ENCODE peak calls at places on chromosomes 4 and X, in seven cellular contexts. U is neuronal stem cell, S is IMR-90, K is mesendoderm, J is mesenchymal stem cell, R is H1, N is trophoblast cell. F is an unnamed sample.
A peak's percentile ranks its signal among the peaks of the same experiment; 100 is the strongest.

GRCh38 chr4:109184421-109184956 is 118.0 kb downstream of the COL25A1 start:
- DNase-seq in U (no peak), S (no peak), K (peak; percentile 19), J (peak; percentile 59), R (no peak), N (peak; percentile 21), F (no peak)

GRCh38 chr4:95507147-95507546 is 41.6 kb downstream of the UNC5C start:
- DNase-seq in U (no peak), S (no peak), K (peak; percentile 57), J (peak; percentile 78), R (no peak), N (peak; percentile 77), F (no peak)

GRCh38 chrX:70134116-70134477 is 850 bp downstream of the IGBP1 start:
- DNase-seq in U (peak; percentile 0), S (peak; percentile 34), K (peak; percentile 70), J (peak; percentile 72), R (no peak), N (peak; percentile 52), F (no peak)

GRCh38 chr4:15753786-15754185 is 24.3 kb upstream of the CD38 start:
- DNase-seq in U (no peak), S (peak; percentile 6), K (no peak), J (peak; percentile 42), R (no peak), N (no peak), F (no peak)

GRCh38 chr4:37837446-37837845 is 11.0 kb downstream of the PGM2 start:
- DNase-seq in U (no peak), S (peak; percentile 80), K (no peak), J (peak; percentile 22), R (no peak), N (peak; percentile 58), F (no peak)

GRCh38 chr4:107937040-107937439 is 5.7 kb downstream of the CYP2U1 start:
- DNase-seq in U (no peak), S (no peak), K (no peak), J (no peak), R (no peak), N (peak; percentile 35), F (no peak)

GRCh38 chrX:17377795-17378194 is 2.8 kb downstream of the NHS start:
- DNase-seq in U (no peak), S (no peak), K (peak; percentile 14), J (no peak), R (no peak), N (peak; percentile 6), F (no peak)

GRCh38 chr4:110195561-110196205 is 2.7 kb downstream of the ELOVL6 start:
- DNase-seq in U (no peak), S (peak; percentile 17), K (peak; percentile 13), J (peak; percentile 49), R (no peak), N (no peak), F (no peak)

GRCh38 chrX:23513121-23513520 is 154.2 kb upstream of the PRDX4 start:
- DNase-seq in U (no peak), S (no peak), K (peak; percentile 29), J (no peak), R (no peak), N (no peak), F (peak; percentile 62)

GRCh38 chr4:138609943-138610350 is 367.8 kb upstream of the SLC7A11 start:
- DNase-seq in U (no peak), S (peak; percentile 81), K (no peak), J (peak; percentile 74), R (no peak), N (peak; percentile 17), F (no peak)

GRCh38 chrX:140766024-140766611 is 56.6 kb downstream of the LINC00632 start:
- DNase-seq in U (peak; percentile 51), S (peak; percentile 66), K (peak; percentile 62), J (peak; percentile 72), R (peak; percentile 53), N (peak; percentile 66), F (peak; percentile 43)

GRCh38 chr4:145034727-145035211 is 63.2 kb downstream of the ANAPC10 start:
- DNase-seq in U (no peak), S (peak; percentile 85), K (peak; percentile 83), J (peak; percentile 90), R (no peak), N (peak; percentile 65), F (no peak)

GRCh38 chrX:12971282-12972003 is 3.5 kb upstream of the TMSB4X start:
- DNase-seq in U (no peak), S (no peak), K (no peak), J (no peak), R (no peak), N (no peak), F (no peak)

GRCh38 chr4:124279741-124280140 is 432.8 kb downstream of the ANKRD50 start:
- DNase-seq in U (no peak), S (no peak), K (peak; percentile 69), J (no peak), R (no peak), N (peak; percentile 17), F (no peak)

GRCh38 chr4:176789955-176790354 is 2.8 kb downstream of the VEGFC start:
- DNase-seq in U (no peak), S (peak; percentile 81), K (peak; percentile 51), J (peak; percentile 76), R (no peak), N (peak; percentile 30), F (no peak)

GRCh38 chrX:118751950-118752783 is 24.8 kb downstream of the IL13RA1 start:
- DNase-seq in U (no peak), S (no peak), K (no peak), J (no peak), R (no peak), N (no peak), F (no peak)

GRCh38 chr4:104592894-104593470 is 98.3 kb upstream of the CXXC4 start:
- DNase-seq in U (no peak), S (peak; percentile 0), K (no peak), J (peak; percentile 90), R (no peak), N (no peak), F (no peak)

GRCh38 chr4:84944952-84945351 is 21.5 kb downstream of the WDFY3 start:
- DNase-seq in U (no peak), S (peak; percentile 31), K (no peak), J (peak; percentile 28), R (no peak), N (peak; percentile 87), F (no peak)

GRCh38 chr4:84939111-84939510 is 27.4 kb downstream of the WDFY3 start:
- DNase-seq in U (no peak), S (no peak), K (no peak), J (no peak), R (no peak), N (no peak), F (no peak)

GRCh38 chr4:84938316-84938715 is 28.2 kb downstream of the WDFY3 start:
- DNase-seq in U (no peak), S (peak; percentile 68), K (no peak), J (peak; percentile 52), R (no peak), N (peak; percentile 81), F (no peak)

GRCh38 chr4:84937381-84937977 is 29.0 kb downstream of the WDFY3 start:
- DNase-seq in U (no peak), S (no peak), K (no peak), J (no peak), R (no peak), N (no peak), F (no peak)

GRCh38 chr4:84940960-84941359 is 25.5 kb downstream of the WDFY3 start:
- DNase-seq in U (no peak), S (no peak), K (no peak), J (no peak), R (no peak), N (no peak), F (no peak)
- H2BK5ac ChIP-seq in U (no peak overlapping the region), S (no peak overlapping the region), K (no peak overlapping the region), J (no peak overlapping the region), R (no peak overlapping the region), N (no peak overlapping the region), F (no peak overlapping the region)

DNA sequence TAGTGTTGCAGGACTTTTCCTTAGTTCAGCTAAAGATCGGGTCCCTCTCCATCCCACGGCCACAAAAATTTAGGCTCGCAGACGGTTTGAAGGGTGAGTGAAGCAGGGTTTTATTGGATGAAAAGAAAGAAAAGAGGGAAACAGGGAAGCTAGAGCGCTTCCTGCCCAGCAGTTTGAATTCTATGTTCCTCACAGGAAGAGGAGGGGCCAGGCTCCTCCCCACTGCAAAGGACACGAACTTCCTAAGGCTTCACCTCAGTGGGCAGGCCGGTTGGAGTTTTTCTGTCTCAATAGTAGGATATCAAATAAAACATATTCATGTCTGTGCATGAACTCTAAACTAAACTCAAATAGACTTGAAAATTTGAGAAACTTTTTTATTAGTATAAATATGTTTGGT is 27.4 kb downstream of the DAPP1 start:
- DNase-seq in U (no peak), S (no peak), K (no peak), J (no peak), R (no peak), N (no peak), F (no peak)
- H2BK5ac ChIP-seq in U (no peak overlapping the region), S (no peak overlapping the region), K (no peak overlapping the region), J (no peak overlapping the region), R (no peak overlapping the region), N (no peak overlapping the region), F (no peak overlapping the region)

GRCh38 chr4:153806073-153806472 is 17.2 kb upstream of the SFRP2 start:
- DNase-seq in U (no peak), S (no peak), K (no peak), J (no peak), R (no peak), N (no peak), F (no peak)
- H2BK5ac ChIP-seq in U (peak overlapping the region; percentile 29), S (no peak overlapping the region), K (no peak overlapping the region), J (no peak overlapping the region), R (no peak overlapping the region), N (no peak overlapping the region), F (no peak overlapping the region)

GRCh38 chr4:87849612-87850011 is 16.8 kb downstream of the MEPE start:
- DNase-seq in U (no peak), S (peak; percentile 11), K (peak; percentile 74), J (peak; percentile 65), R (no peak), N (no peak), F (no peak)

GRCh38 chr4:87851955-87852354 is 19.2 kb downstream of the MEPE start:
- DNase-seq in U (no peak), S (no peak), K (no peak), J (no peak), R (no peak), N (no peak), F (no peak)

GRCh38 chr4:87844476-87844875 is 11.7 kb downstream of the MEPE start:
- DNase-seq in U (no peak), S (no peak), K (no peak), J (peak; percentile 21), R (no peak), N (peak; percentile 14), F (no peak)

GRCh38 chr4:87851332-87851731 is 18.6 kb downstream of the MEPE start:
- DNase-seq in U (no peak), S (no peak), K (no peak), J (no peak), R (no peak), N (peak; percentile 28), F (no peak)

DNA sequence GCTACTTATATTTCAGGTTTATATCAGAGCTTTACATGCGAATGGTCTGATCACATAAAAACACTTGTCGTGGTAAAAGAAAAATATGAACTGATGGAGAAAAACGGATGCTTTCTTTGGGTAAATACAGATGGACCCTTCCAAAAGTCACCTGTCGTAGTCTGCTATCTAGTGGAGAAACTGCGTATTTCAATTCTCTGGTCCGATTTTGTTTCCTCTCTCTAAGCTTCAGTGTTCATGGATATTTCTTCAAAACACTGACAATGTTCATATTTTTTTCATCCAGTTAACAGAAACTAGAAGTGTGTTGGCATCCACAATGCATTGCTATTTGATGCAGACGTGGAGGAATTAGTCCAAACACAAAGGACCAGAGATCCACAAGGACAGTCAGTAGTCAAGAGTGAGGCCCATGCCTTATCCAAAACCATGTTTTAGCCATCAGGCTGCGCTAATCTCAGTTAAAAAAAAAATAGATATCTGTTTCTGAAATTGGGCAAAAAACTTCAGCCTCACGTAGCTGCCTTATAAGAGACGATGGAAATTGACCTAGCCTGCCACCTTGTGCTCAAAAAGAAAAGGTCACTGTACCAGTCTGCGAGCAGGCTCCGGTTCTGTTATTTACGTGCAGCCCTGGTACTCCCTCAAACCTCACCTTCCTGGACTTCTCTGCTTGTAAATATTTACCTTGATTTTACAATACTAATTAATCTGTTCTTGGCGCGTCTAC is 16.0 kb downstream of the MEPE start:
- DNase-seq in U (peak; percentile 37), S (peak; percentile 56), K (peak; percentile 73), J (peak; percentile 72), R (no peak), N (peak; percentile 73), F (peak; percentile 44)
- H2BK5ac ChIP-seq in U (no peak overlapping the region), S (no peak overlapping the region), K (no peak overlapping the region), J (no peak overlapping the region), R (no peak overlapping the region), N (no peak overlapping the region), F (no peak overlapping the region)

F was measured in H9.